ENCODE peak calls at places on chromosomes 6 and 20, in ten cellular contexts. One of them, this sample, is unnamed. For H3K4me1, the result is how much of the 10 kb centered on the place peaks cover.

GRCh38 chr6:26400626-26401025 is 1.4 kb upstream of the BTN3A1 start:
- DNase-seq in Peyer's patch: no peak
- DNase-seq in ovary: no peak
- DNase-seq in IMR-90: no peak
- DNase-seq in A549: no peak
- DNase-seq in stomach: no peak
- DNase-seq in K562: no peak
- DNase-seq in breast epithelium: no peak
- DNase-seq in transverse colon: no peak
- DNase-seq in thyroid gland: no peak
- DNase-seq in this sample: no peak

GRCh38 chr6:45438849-45439406 is 61.2 kb upstream of the SUPT3H start:
- DNase-seq in thyroid gland: no peak
- DNase-seq in Peyer's patch: no peak
- DNase-seq in IMR-90: peak
- DNase-seq in transverse colon: no peak
- DNase-seq in stomach: no peak
- DNase-seq in ovary: no peak
- DNase-seq in K562: no peak
- DNase-seq in A549: no peak
- DNase-seq in breast epithelium: no peak
- DNase-seq in this sample: no peak

GRCh38 chr20:57200882-57201723 is 65.3 kb downstream of the BMP7 start:
- DNase-seq in K562: no peak
- DNase-seq in Peyer's patch: no peak
- DNase-seq in thyroid gland: no peak
- DNase-seq in A549: no peak
- DNase-seq in transverse colon: no peak
- DNase-seq in IMR-90: no peak
- DNase-seq in breast epithelium: no peak
- DNase-seq in stomach: no peak
- DNase-seq in ovary: no peak
- DNase-seq in this sample: no peak

GRCh38 chr20:51388756-51389542 is 153.6 kb downstream of the NFATC2 start:
- DNase-seq in K562: no peak
- DNase-seq in breast epithelium: no peak
- DNase-seq in A549: no peak
- DNase-seq in IMR-90: no peak
- DNase-seq in stomach: no peak
- DNase-seq in ovary: no peak
- DNase-seq in Peyer's patch: no peak
- DNase-seq in transverse colon: no peak
- DNase-seq in thyroid gland: peak
- DNase-seq in this sample: no peak

GRCh38 chr6:93784794-93785757 is 365.7 kb upstream of the EPHA7 start:
- DNase-seq in A549: peak
- DNase-seq in K562: no peak
- DNase-seq in transverse colon: no peak
- DNase-seq in breast epithelium: no peak
- DNase-seq in stomach: no peak
- DNase-seq in Peyer's patch: no peak
- DNase-seq in thyroid gland: no peak
- DNase-seq in ovary: no peak
- DNase-seq in IMR-90: no peak
- DNase-seq in this sample: peak

GRCh38 chr20:25478889-25479568 is 71.6 kb downstream of the GINS1 start:
- DNase-seq in breast epithelium: no peak
- DNase-seq in A549: no peak
- DNase-seq in transverse colon: no peak
- DNase-seq in thyroid gland: no peak
- DNase-seq in ovary: peak
- DNase-seq in stomach: no peak
- DNase-seq in K562: no peak
- DNase-seq in IMR-90: no peak
- DNase-seq in Peyer's patch: no peak
- DNase-seq in this sample: no peak

GRCh38 chr6:114471450-114471849 is 128.6 kb upstream of the HS3ST5 start:
- DNase-seq in transverse colon: no peak
- DNase-seq in A549: no peak
- DNase-seq in stomach: no peak
- DNase-seq in ovary: no peak
- DNase-seq in Peyer's patch: no peak
- DNase-seq in thyroid gland: no peak
- DNase-seq in K562: no peak
- DNase-seq in breast epithelium: no peak
- DNase-seq in IMR-90: no peak
- DNase-seq in this sample: no peak

GRCh38 chr20:41786158-41786557 is 168.0 kb upstream of the CHD6 start:
- DNase-seq in thyroid gland: no peak
- DNase-seq in A549: no peak
- DNase-seq in stomach: no peak
- DNase-seq in ovary: no peak
- DNase-seq in transverse colon: no peak
- DNase-seq in breast epithelium: no peak
- DNase-seq in IMR-90: peak
- DNase-seq in Peyer's patch: no peak
- DNase-seq in K562: no peak
- DNase-seq in this sample: no peak

GRCh38 chr6:85670573-85670972 is 27.9 kb upstream of the SYNCRIP start:
- DNase-seq in ovary: no peak
- DNase-seq in stomach: no peak
- DNase-seq in transverse colon: no peak
- DNase-seq in A549: no peak
- DNase-seq in thyroid gland: no peak
- DNase-seq in K562: no peak
- DNase-seq in breast epithelium: no peak
- DNase-seq in IMR-90: peak
- DNase-seq in Peyer's patch: no peak
- DNase-seq in this sample: no peak

GRCh38 chr6:41652876-41653641 is 14.8 kb downstream of the MDFI start:
- DNase-seq in stomach: peak
- DNase-seq in Peyer's patch: no peak
- DNase-seq in ovary: no peak
- DNase-seq in breast epithelium: peak
- DNase-seq in K562: no peak
- DNase-seq in A549: no peak
- DNase-seq in transverse colon: no peak
- DNase-seq in thyroid gland: peak
- DNase-seq in IMR-90: peak
- DNase-seq in this sample: no peak

GRCh38 chr6:111228094-111228493 is 140.8 kb downstream of the SLC16A10 start:
- DNase-seq in breast epithelium: no peak
- DNase-seq in thyroid gland: no peak
- DNase-seq in stomach: no peak
- DNase-seq in IMR-90: no peak
- DNase-seq in Peyer's patch: no peak
- DNase-seq in transverse colon: no peak
- DNase-seq in ovary: no peak
- DNase-seq in K562: no peak
- DNase-seq in A549: no peak
- DNase-seq in this sample: no peak

GRCh38 chr20:47487175-47487917 is 14.3 kb upstream of the NCOA3 start:
- DNase-seq in A549: no peak
- DNase-seq in K562: peak
- DNase-seq in stomach: no peak
- DNase-seq in transverse colon: peak
- DNase-seq in Peyer's patch: peak
- DNase-seq in breast epithelium: no peak
- DNase-seq in IMR-90: peak
- DNase-seq in ovary: no peak
- DNase-seq in thyroid gland: no peak
- DNase-seq in this sample: no peak
- H3K4me1 ChIP-seq in A549: under half
- H3K4me1 ChIP-seq in K562: under half
- H3K4me1 ChIP-seq in stomach: under half
- H3K4me1 ChIP-seq in transverse colon: under half
- H3K4me1 ChIP-seq in Peyer's patch: under half
- H3K4me1 ChIP-seq in breast epithelium: under half
- H3K4me1 ChIP-seq in IMR-90: under half
- H3K4me1 ChIP-seq in ovary: under half
- H3K4me1 ChIP-seq in thyroid gland: under half
- H3K4me1 ChIP-seq in this sample: under half

DNA sequence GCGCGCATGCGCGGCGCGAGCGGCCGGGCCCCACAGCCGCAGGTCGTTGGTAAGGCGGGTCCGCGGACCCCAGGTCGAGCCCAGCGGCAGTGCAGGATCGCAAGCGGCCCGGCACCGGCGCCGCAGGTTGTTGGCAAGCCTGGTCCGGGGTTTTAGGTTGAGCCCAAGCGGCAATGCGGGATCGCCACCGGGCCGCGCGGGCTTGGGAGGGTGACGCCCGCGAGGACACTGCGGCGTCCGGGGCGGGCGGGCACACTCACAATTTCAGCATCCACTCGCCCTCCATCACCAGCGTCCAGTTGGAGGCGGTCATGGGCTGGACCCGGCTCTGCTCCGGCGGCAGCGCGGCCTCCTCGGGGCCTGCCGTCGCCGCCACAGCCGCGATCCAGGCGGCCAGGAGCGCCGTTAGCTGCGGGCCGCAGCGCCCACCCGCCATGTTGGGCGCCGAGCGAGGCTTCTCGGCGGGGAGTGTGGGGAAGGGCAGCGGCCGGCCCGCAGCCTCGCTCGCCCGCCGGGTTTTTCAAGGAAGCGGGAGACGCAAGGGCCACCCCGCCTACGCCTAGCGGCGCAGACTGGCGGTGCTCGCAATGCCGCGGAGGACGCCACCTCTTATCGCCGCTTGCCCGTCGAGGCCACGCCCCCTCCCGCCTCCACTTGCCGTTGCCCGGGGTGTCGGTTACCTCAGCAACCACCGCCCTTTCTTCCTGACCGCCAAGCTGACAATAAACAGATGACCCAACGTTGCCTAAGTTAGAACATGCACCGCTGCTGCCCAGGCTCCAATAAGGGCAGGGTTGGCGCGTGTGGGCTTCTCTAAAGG is at the start of gene TMX4:
- DNase-seq in transverse colon: peak
- DNase-seq in thyroid gland: peak
- DNase-seq in K562: peak
- DNase-seq in Peyer's patch: peak
- DNase-seq in A549: peak
- DNase-seq in IMR-90: peak
- DNase-seq in stomach: peak
- DNase-seq in breast epithelium: peak
- DNase-seq in ovary: peak
- DNase-seq in this sample: peak
- TF ChIP-seq POLR2A in transverse colon: peak
- TF ChIP-seq POLR2A in thyroid gland: peak
- TF ChIP-seq POLR2A in K562: peak
- TF ChIP-seq POLR2A in Peyer's patch: peak
- TF ChIP-seq POLR2A in A549: peak
- TF ChIP-seq POLR2A in IMR-90: peak
- TF ChIP-seq POLR2A in stomach: no peak
- TF ChIP-seq POLR2A in breast epithelium: peak
- TF ChIP-seq POLR2A in ovary: peak
- TF ChIP-seq POLR2A in this sample: peak

DNA sequence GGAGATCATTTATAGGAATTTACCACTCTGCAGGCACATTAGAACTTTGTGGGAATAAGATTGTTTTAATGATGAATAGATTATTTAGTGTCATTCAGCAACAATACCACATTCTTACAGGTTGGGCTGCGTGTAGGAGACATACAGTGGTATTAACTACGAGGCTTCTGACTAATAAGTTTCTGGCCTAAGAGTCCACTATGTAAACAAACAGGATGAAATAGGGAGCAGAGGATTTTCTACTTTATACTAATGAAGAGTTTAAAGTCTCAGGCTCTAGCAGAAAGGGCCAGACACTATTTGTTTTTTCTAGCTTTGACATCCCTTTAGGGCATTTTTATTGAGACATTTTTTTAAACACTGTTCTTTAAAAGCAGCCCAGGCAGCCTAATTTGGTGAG is 75.6 kb downstream of the SLC24A3 start:
- DNase-seq in thyroid gland: no peak
- DNase-seq in Peyer's patch: no peak
- DNase-seq in stomach: no peak
- DNase-seq in breast epithelium: no peak
- DNase-seq in A549: no peak
- DNase-seq in ovary: no peak
- DNase-seq in IMR-90: no peak
- DNase-seq in K562: no peak
- DNase-seq in transverse colon: no peak
- DNase-seq in this sample: no peak
- H3K4me1 ChIP-seq in thyroid gland: under half
- H3K4me1 ChIP-seq in Peyer's patch: under half
- H3K4me1 ChIP-seq in stomach: under half
- H3K4me1 ChIP-seq in breast epithelium: under half
- H3K4me1 ChIP-seq in A549: under half
- H3K4me1 ChIP-seq in ovary: under half
- H3K4me1 ChIP-seq in IMR-90: under half
- H3K4me1 ChIP-seq in K562: under half
- H3K4me1 ChIP-seq in transverse colon: under half
- H3K4me1 ChIP-seq in this sample: under half

DNA sequence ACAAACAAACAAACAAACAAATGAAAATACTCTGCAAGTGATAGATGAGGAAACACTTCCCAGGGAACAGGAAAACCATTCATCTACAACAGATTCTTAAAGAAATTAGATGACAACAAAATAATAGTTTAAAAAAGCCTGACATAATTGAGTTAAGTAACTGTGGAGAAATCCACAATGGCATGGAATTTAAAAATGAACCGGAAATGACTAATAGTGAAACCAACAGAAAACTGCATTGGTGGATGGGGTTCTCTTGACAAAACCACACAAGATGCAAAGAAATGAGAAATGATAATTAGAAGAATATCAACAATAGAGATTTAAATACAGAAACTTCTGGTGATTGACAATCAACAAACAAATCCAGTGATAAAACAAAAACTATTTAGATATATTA is 785.6 kb downstream of the QKI start:
- DNase-seq in K562: no peak
- DNase-seq in transverse colon: no peak
- DNase-seq in IMR-90: no peak
- DNase-seq in Peyer's patch: no peak
- DNase-seq in A549: no peak
- DNase-seq in stomach: no peak
- DNase-seq in ovary: no peak
- DNase-seq in thyroid gland: no peak
- DNase-seq in breast epithelium: no peak
- DNase-seq in this sample: no peak
- TF ChIP-seq POLR2A in K562: no peak
- TF ChIP-seq POLR2A in transverse colon: no peak
- TF ChIP-seq POLR2A in IMR-90: no peak
- TF ChIP-seq POLR2A in Peyer's patch: no peak
- TF ChIP-seq POLR2A in A549: no peak
- TF ChIP-seq POLR2A in stomach: no peak
- TF ChIP-seq POLR2A in ovary: no peak
- TF ChIP-seq POLR2A in thyroid gland: no peak
- TF ChIP-seq POLR2A in breast epithelium: no peak
- TF ChIP-seq POLR2A in this sample: no peak

GRCh38 chr20:59146801-59147118 is 16.9 kb upstream of the ZNF831 start:
- DNase-seq in ovary: no peak
- DNase-seq in stomach: no peak
- DNase-seq in Peyer's patch: no peak
- DNase-seq in transverse colon: no peak
- DNase-seq in A549: no peak
- DNase-seq in thyroid gland: no peak
- DNase-seq in K562: no peak
- DNase-seq in IMR-90: no peak
- DNase-seq in breast epithelium: no peak
- DNase-seq in this sample: no peak
- H3K4me1 ChIP-seq in ovary: under half
- H3K4me1 ChIP-seq in stomach: under half
- H3K4me1 ChIP-seq in Peyer's patch: under half
- H3K4me1 ChIP-seq in transverse colon: under half
- H3K4me1 ChIP-seq in A549: under half
- H3K4me1 ChIP-seq in thyroid gland: under half
- H3K4me1 ChIP-seq in K562: under half
- H3K4me1 ChIP-seq in IMR-90: under half
- H3K4me1 ChIP-seq in breast epithelium: under half
- H3K4me1 ChIP-seq in this sample: under half

GRCh38 chr6:32108094-32108627 is 977 bp downstream of the TNXB start:
- DNase-seq in K562: peak
- DNase-seq in stomach: peak
- DNase-seq in breast epithelium: peak
- DNase-seq in IMR-90: peak
- DNase-seq in ovary: peak
- DNase-seq in transverse colon: peak
- DNase-seq in thyroid gland: peak
- DNase-seq in A549: no peak
- DNase-seq in Peyer's patch: peak
- DNase-seq in this sample: peak
- TF ChIP-seq POLR2A in K562: no peak
- TF ChIP-seq POLR2A in stomach: no peak
- TF ChIP-seq POLR2A in breast epithelium: no peak
- TF ChIP-seq POLR2A in IMR-90: no peak
- TF ChIP-seq POLR2A in ovary: peak
- TF ChIP-seq POLR2A in transverse colon: no peak
- TF ChIP-seq POLR2A in thyroid gland: no peak
- TF ChIP-seq POLR2A in A549: no peak
- TF ChIP-seq POLR2A in Peyer's patch: no peak
- TF ChIP-seq POLR2A in this sample: no peak